ENCODE peak calls at places on chromosomes 5 and 9, in eight cellular contexts. C is HCT116, L is endothelial cell of umbilical vein, A is GM12878, Z is A549, J is K562, I is H1, S is HepG2. B is an unnamed sample.

GRCh38 chr9:113589890-113590289 is 126.4 kb downstream of the RGS3 start:
- DNase-seq in C (no peak), L (peak), A (no peak), Z (peak), J (no peak), I (no peak), S (peak), B (peak)

GRCh38 chr5:53109041-53109435 is 519 bp downstream of the MOCS2 start:
- DNase-seq in C (no peak), L (peak), A (peak), Z (peak), J (no peak), I (no peak), S (peak), B (peak)

GRCh38 chr5:74903165-74903787 is 37.1 kb upstream of the FAM169A start:
- DNase-seq in C (peak), L (no peak), A (no peak), Z (peak), J (no peak), I (peak), S (peak), B (no peak)

GRCh38 chr9:117284414-117284813 is 130.4 kb downstream of the ASTN2 start:
- DNase-seq in C (no peak), L (no peak), A (no peak), Z (no peak), J (no peak), I (no peak), S (no peak), B (no peak)

GRCh38 chr9:121849554-121849953 is 198.1 kb downstream of the DAB2IP start:
- DNase-seq in C (no peak), L (no peak), A (no peak), Z (no peak), J (no peak), I (no peak), S (no peak), B (no peak)

GRCh38 chr5:180590543-180591248 is 603 bp downstream of the SCGB3A1 start:
- DNase-seq in C (no peak), L (no peak), A (no peak), Z (no peak), J (no peak), I (no peak), S (no peak), B (no peak)

GRCh38 chr5:163571755-163572154 is 66.3 kb downstream of the MAT2B start:
- DNase-seq in C (no peak), L (no peak), A (no peak), Z (no peak), J (no peak), I (no peak), S (no peak), B (no peak)

GRCh38 chr5:89053547-89053946 is 170.6 kb upstream of the MEF2C start:
- DNase-seq in C (no peak), L (no peak), A (no peak), Z (no peak), J (no peak), I (no peak), S (no peak), B (no peak)

GRCh38 chr5:79416499-79416898 is 97.4 kb downstream of the HOMER1 start:
- DNase-seq in C (no peak), L (no peak), A (peak), Z (no peak), J (no peak), I (no peak), S (no peak), B (peak)

GRCh38 chr5:137190441-137190840 is 308.7 kb downstream of the SPOCK1 start:
- DNase-seq in C (no peak), L (no peak), A (no peak), Z (no peak), J (no peak), I (no peak), S (no peak), B (no peak)

GRCh38 chr5:33892419-33893151 is 795 bp upstream of the ADAMTS12 start:
- DNase-seq in C (no peak), L (no peak), A (no peak), Z (peak), J (no peak), I (no peak), S (peak), B (no peak)

GRCh38 chr5:77991084-77991483 is 214.9 kb upstream of the TBCA start:
- DNase-seq in C (no peak), L (no peak), A (no peak), Z (no peak), J (no peak), I (no peak), S (no peak), B (peak)

GRCh38 chr9:6910032-6910431 is 152.3 kb downstream of the KDM4C start:
- DNase-seq in C (no peak), L (peak), A (no peak), Z (peak), J (no peak), I (no peak), S (no peak), B (peak)

GRCh38 chr5:6251579-6252102 is 126.7 kb downstream of the MED10 start:
- DNase-seq in C (no peak), L (no peak), A (no peak), Z (no peak), J (no peak), I (no peak), S (no peak), B (no peak)

GRCh38 chr5:139090566-139090965 is 107.6 kb downstream of the SIL1 start:
- DNase-seq in C (no peak), L (no peak), A (no peak), Z (no peak), J (no peak), I (no peak), S (no peak), B (no peak)

GRCh38 chr9:72579190-72579589 is 57.8 kb downstream of the TMC1 start:
- DNase-seq in C (peak), L (peak), A (no peak), Z (peak), J (peak), I (no peak), S (no peak), B (no peak)

GRCh38 chr5:139700711-139701693 is 52.9 kb downstream of the CXXC5 start:
- DNase-seq in C (no peak), L (no peak), A (no peak), Z (no peak), J (peak), I (no peak), S (peak), B (peak)

GRCh38 chr5:116612431-116612830 is 37.8 kb upstream of the SEMA6A start:
- DNase-seq in C (no peak), L (no peak), A (no peak), Z (no peak), J (no peak), I (no peak), S (no peak), B (no peak)

GRCh38 chr5:174306345-174307030 is 261.0 kb downstream of the NSG2 start:
- DNase-seq in C (no peak), L (no peak), A (no peak), Z (no peak), J (no peak), I (no peak), S (no peak), B (no peak)

GRCh38 chr9:6733831-6734230 is 23.9 kb upstream of the KDM4C start:
- DNase-seq in C (no peak), L (no peak), A (no peak), Z (no peak), J (no peak), I (no peak), S (no peak), B (no peak)

GRCh38 chr5:62942384-62942783 is 363.8 kb downstream of the LRRC70 start:
- DNase-seq in C (no peak), L (peak), A (no peak), Z (no peak), J (no peak), I (no peak), S (no peak), B (no peak)

GRCh38 chr5:72790188-72790587 is 26.3 kb upstream of the TNPO1 start:
- DNase-seq in C (no peak), L (no peak), A (no peak), Z (no peak), J (no peak), I (no peak), S (no peak), B (no peak)

GRCh38 chr5:32471784-32472183 is 27.2 kb upstream of the ZFR start:
- DNase-seq in C (no peak), L (no peak), A (no peak), Z (peak), J (no peak), I (no peak), S (no peak), B (peak)

GRCh38 chr5:3119435-3119834 is 368.0 kb upstream of the IRX2 start:
- DNase-seq in C (no peak), L (no peak), A (no peak), Z (no peak), J (no peak), I (no peak), S (no peak), B (no peak)

GRCh38 chr9:107933042-107933441 is 443.5 kb upstream of the KLF4 start:
- DNase-seq in C (no peak), L (no peak), A (no peak), Z (peak), J (no peak), I (no peak), S (no peak), B (no peak)

GRCh38 chr9:92480332-92480771 is 2.0 kb downstream of the ASPN start:
- DNase-seq in C (no peak), L (peak), A (no peak), Z (no peak), J (no peak), I (no peak), S (no peak), B (no peak)

GRCh38 chr9:92481029-92481633 is 1.2 kb downstream of the ASPN start:
- DNase-seq in C (no peak), L (no peak), A (no peak), Z (no peak), J (no peak), I (no peak), S (no peak), B (no peak)

GRCh38 chr9:92484563-92484962 is 2.3 kb upstream of the ASPN start:
- DNase-seq in C (no peak), L (no peak), A (no peak), Z (no peak), J (no peak), I (no peak), S (no peak), B (no peak)

GRCh38 chr9:92483896-92484545 is 1.7 kb upstream of the ASPN start:
- DNase-seq in C (no peak), L (peak), A (no peak), Z (no peak), J (no peak), I (no peak), S (no peak), B (no peak)

GRCh38 chr9:92482336-92482735 is at the start of gene ASPN:
- DNase-seq in C (no peak), L (no peak), A (no peak), Z (no peak), J (no peak), I (no peak), S (no peak), B (no peak)
- H3K4me3 ChIP-seq in C (no peak), L (no peak), A (no peak), Z (no peak), J (no peak), I (no peak), S (no peak), B (no peak)

GRCh38 chr5:42404366-42404765 is 18.9 kb upstream of the GHR start:
- DNase-seq in C (no peak), L (no peak), A (no peak), Z (no peak), J (no peak), I (no peak), S (no peak), B (no peak)

GRCh38 chr5:42399702-42400101 is 23.5 kb upstream of the GHR start:
- DNase-seq in C (no peak), L (no peak), A (no peak), Z (no peak), J (no peak), I (no peak), S (no peak), B (no peak)

GRCh38 chr5:42400474-42400873 is 22.8 kb upstream of the GHR start:
- DNase-seq in C (no peak), L (no peak), A (no peak), Z (no peak), J (no peak), I (no peak), S (no peak), B (no peak)

GRCh38 chr5:42397267-42397666 is 26.0 kb upstream of the GHR start:
- DNase-seq in C (no peak), L (no peak), A (no peak), Z (no peak), J (no peak), I (no peak), S (no peak), B (no peak)

GRCh38 chr5:42403236-42403635 is 20.0 kb upstream of the GHR start:
- DNase-seq in C (no peak), L (no peak), A (no peak), Z (no peak), J (no peak), I (no peak), S (no peak), B (no peak)
- TF ChIP-seq MAX in C (no peak), L (no peak), A (no peak), Z (no peak), J (no peak), I (no peak), S (no peak), B (no peak)

DNA sequence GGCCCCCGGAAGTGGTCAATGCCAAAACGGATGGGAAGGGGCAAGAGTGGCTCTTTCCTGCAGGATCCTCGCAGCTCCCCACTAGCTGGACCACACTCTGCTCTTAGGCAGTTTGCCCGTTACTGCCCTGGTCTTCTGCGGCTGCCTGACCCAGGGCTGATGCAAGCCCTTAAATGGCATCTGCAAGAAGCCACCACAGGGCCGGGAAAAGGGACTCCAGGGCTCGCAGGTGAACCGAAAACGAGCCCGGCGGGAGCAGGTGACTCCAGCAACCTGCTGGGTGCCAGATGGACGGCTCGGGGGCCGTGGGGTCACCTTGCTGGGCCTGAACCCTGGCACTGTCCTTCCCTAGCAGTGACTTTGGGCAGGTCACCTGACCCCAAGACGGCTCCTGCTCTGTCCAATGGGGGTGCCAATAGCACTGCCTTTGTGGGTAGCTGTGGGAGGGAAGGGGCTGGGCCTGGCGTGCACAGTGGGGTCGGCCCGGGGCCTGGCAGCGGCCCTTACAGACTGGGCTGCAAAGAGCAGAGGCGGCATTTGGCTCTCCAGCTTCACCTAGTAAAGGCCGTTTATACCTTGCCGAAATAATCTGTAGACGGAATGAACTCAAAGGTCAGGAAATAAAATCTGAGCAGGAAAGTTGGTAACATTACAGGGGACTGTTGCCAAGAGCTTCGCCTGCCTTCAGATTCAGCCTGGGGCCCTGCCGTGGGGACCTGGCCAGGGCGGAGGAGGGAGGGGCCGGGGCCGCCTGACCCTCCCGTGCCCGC is 1.2 kb downstream of the TMEM250 start:
- DNase-seq in C (no peak), L (no peak), A (no peak), Z (peak), J (no peak), I (no peak), S (peak), B (peak)
- TF ChIP-seq POLR2A in C (no peak), L (no peak), A (no peak), Z (no peak), J (no peak), I (no peak), S (peak), B (no peak)

GRCh38 chr5:14675865-14676300 is 11.4 kb downstream of the OTULIN start:
- DNase-seq in C (no peak), L (no peak), A (peak), Z (no peak), J (no peak), I (no peak), S (no peak), B (peak)

GRCh38 chr5:14676320-14676719 is 11.8 kb downstream of the OTULIN start:
- DNase-seq in C (no peak), L (no peak), A (no peak), Z (no peak), J (no peak), I (no peak), S (no peak), B (peak)

GRCh38 chr5:14673443-14673842 is 8.9 kb downstream of the OTULIN start:
- DNase-seq in C (no peak), L (no peak), A (no peak), Z (no peak), J (no peak), I (no peak), S (no peak), B (no peak)

GRCh38 chr5:14672508-14673394 is 8.2 kb downstream of the OTULIN start:
- DNase-seq in C (no peak), L (no peak), A (no peak), Z (no peak), J (no peak), I (no peak), S (no peak), B (no peak)

GRCh38 chr5:14675309-14675708 is 10.8 kb downstream of the OTULIN start:
- DNase-seq in C (no peak), L (no peak), A (no peak), Z (no peak), J (no peak), I (no peak), S (no peak), B (no peak)
- H3K4me3 ChIP-seq in C (no peak), L (no peak), A (peak), Z (no peak), J (no peak), I (no peak), S (no peak), B (peak)

GRCh38 chr5:76851713-76852369 is 2.0 kb downstream of the S100Z start:
- DNase-seq in C (no peak), L (no peak), A (no peak), Z (no peak), J (no peak), I (no peak), S (no peak), B (peak)
- TF ChIP-seq MAX in C (no peak), L (no peak), A (no peak), Z (no peak), J (no peak), I (no peak), S (no peak), B (peak)

DNA sequence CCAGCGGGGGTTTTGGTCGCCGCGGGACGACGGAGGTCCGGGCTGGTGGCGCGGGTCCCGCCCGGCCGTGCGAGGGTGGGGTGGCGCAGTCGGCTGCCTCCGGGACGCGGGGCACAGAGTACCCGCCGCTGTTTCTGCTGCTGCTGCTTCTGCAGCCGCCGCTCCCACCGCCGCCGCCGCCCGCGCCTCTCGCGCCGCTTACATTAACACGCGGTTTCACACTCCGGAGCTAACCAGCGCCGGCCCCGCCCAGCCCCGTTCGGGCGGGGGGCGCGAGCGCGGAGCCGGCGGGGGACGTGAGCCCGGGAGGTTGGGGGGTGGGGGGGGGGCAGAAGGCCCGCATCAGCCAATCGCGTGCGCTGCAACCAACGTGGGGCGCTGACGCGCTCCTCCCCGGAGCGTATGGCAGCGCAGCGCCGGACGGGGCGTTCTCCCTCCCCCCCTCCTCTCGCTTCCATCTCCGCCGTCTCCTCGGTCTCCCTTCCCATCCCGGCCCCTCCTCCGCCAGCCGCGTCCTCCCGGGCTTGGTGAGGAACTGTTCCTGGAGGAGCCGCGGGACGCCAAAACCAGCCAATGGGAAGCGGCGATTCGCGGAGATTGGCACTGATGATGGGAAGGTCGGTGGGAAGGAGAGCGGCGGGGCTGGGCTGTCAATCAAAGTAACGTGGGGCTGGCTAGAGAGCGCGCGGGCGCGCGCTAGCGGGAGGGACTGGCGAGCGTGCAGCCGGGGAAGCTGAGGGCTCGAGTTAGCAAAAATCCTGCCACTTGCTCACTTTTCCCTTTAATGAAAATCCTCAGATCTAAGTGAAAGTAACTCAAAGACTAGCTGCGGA is at the start of gene TLE1:
- DNase-seq in C (peak), L (peak), A (peak), Z (peak), J (no peak), I (peak), S (peak), B (peak)
- TF ChIP-seq POLR2A in C (peak), L (peak), A (no peak), Z (peak), J (no peak), I (peak), S (peak), B (no peak)

DNA sequence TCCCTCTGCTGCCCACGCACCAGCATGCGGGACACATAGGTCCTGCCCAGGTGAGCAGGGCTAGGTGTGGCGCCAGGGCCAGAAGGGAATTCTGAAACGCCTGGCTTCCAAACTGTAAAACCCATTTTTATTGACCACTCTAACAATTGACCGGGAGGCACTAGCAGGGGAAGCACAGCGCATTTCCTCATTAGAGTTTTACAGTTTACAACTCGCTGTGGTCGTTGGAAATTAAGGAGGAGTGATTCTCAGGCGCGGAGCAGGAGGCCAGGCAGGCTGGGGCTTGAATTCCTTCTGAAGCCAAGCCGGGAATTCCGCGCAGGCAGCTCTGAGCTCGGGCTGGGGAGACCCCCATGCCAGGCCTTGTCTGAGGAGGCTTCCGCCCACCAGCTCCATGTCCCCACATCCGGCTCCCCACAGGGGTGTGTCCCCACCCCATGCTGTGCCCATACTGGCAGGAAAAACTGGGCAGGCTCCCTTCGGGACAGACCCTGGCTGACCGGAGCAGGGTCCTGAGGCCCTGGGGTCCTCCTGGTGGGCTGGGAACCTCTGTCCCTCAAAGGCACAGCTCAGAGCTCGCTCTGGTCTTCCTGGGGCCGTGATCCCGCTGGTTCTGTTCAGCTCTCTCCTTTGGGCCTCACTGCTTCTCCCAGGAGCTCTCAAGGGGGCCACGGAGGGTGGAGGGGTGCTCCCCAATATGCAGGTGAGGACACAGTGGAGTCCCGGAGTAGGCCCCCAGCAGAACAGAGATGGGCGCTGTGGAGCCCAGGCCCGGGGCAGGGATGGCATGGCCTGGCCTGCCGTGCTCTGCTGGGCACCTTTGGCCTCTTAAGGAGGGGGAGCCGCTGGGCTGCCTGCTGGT is 1.2 kb upstream of the NRARP start:
- DNase-seq in C (no peak), L (no peak), A (no peak), Z (no peak), J (no peak), I (no peak), S (no peak), B (peak)
- H3K4me3 ChIP-seq in C (no peak), L (peak), A (no peak), Z (no peak), J (peak), I (peak), S (no peak), B (no peak)

B was measured in NB4.